ENCODE peak calls at places on chromosomes 6 and 20, in seven cellular contexts. W is tibial nerve; S is fibroblast of the aortic adventitia; V is CD4-positive, alpha-beta T cell; B is mammary epithelial cell; C is esophagus squamous epithelium; X is HFFc6. N is an unnamed sample.

GRCh38 chr20:34954905-34955231 is 738 bp downstream of the GSS start:
- DNase-seq in W (no peak), S (no peak), V (no peak), B (no peak), C (no peak), X (peak; percentile 25), N (no peak)

GRCh38 chr6:44342489-44342888 is at the start of gene SPATS1:
- DNase-seq in W (no peak), S (no peak), V (no peak), B (no peak), C (no peak), X (no peak), N (no peak)

GRCh38 chr6:152295346-152295745 is 341.8 kb downstream of the SYNE1 start:
- DNase-seq in W (peak; percentile 48), S (peak; percentile 99), V (no peak), B (peak; percentile 18), C (no peak), X (peak; percentile 73), N (no peak)

GRCh38 chr6:42764883-42765653 is 16.8 kb upstream of the BICRAL start:
- DNase-seq in W (no peak), S (peak; percentile 52), V (no peak), B (no peak), C (no peak), X (no peak), N (no peak)

GRCh38 chr6:52649521-52649920 is 21.4 kb upstream of the TMEM14A start:
- DNase-seq in W (no peak), S (peak; percentile 25), V (no peak), B (no peak), C (no peak), X (no peak), N (no peak)

GRCh38 chr6:167232355-167232754 is 58.8 kb upstream of the UNC93A start:
- DNase-seq in W (no peak), S (no peak), V (no peak), B (no peak), C (no peak), X (no peak), N (no peak)

GRCh38 chr6:130215526-130215925 is 7.2 kb downstream of the SAMD3 start:
- DNase-seq in W (no peak), S (no peak), V (no peak), B (no peak), C (no peak), X (no peak), N (no peak)

GRCh38 chr6:34459899-34460593 is 5.8 kb upstream of the PACSIN1 start:
- DNase-seq in W (peak; percentile 48), S (peak; percentile 63), V (peak; percentile 46), B (peak; percentile 49), C (no peak), X (no peak), N (no peak)

GRCh38 chr20:36647194-36648121 is 1.5 kb upstream of the SLA2 start:
- DNase-seq in W (no peak), S (no peak), V (no peak), B (no peak), C (no peak), X (no peak), N (no peak)

DNA sequence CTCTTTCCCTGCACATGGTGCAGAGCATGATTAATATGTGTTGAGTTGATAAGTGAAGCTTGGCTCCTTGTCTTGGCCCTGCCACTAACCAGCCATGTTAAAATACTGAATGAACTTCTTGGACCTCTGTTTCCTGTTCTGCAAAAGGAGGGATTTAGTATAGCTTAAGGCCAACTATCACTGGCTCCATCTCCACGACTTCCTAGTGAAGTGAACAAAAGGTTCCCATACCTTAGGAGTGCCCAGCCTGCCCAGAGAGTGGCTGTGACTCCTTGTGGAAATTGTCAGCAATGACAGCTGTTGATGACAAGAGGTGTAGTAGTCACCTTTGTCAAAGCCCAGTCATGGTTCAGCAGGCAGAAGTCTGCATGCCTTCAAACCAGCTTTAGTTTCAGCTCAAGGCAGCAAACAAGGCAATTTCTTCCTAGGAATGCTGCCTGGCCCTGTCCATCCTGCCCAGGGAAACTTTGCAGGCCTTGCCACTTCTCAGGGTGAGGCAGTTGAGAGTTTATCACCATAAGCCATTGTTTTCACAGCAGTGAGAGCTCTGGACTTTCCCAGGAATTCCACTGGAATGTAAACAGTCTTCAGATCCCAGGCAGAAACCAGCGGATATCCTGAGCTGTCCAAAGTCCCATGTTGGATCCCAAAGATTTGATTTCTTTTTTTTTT is 169.7 kb upstream of the TNFAIP3 start:
- DNase-seq in W (no peak), S (peak; percentile 94), V (no peak), B (peak; percentile 63), C (no peak), X (peak; percentile 33), N (no peak)
- TF ChIP-seq CTCF in W (no peak), S (no peak), V (no peak), B (no peak), C (no peak), X (peak; percentile 24), N (no peak)

DNA sequence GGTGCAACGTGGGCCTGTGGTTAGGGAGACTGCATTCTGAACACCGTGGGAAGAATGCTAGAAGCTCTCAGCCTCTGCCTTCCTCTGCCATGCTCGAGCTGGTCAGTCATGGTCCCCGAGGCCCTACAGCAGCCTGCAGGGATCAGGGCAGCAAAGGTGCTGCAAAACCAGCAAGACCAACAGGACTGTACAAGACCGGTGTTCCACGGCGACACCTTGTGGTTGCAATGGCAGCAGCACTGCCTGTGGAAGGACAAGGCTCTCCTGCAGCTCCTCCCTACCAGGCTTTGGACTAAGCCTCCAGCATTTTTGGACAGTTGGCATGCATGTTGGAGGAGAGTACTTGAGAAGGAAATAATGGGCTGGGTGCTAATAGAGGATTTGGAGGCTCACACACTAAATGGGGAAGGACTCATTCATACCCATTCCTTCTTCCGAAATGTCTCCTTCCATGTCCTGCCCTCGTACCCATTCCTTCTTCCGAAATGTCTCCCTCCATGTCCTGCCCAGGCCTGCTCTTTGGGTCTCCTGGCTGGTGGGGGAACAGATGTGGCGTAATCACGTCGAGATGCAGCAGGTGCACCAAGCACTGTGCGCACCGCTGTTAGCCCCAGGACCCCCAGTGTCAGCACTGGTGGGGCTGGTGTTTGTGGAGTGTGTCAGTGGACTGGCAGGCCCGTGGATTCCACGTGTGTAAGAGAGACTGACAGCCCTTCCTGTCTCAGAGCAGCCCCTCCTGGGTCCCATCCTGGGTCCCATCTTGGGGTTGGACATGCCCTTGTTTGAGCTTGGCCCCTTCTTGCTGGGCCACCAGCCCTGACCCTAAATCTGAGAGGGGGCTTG is 18.6 kb upstream of the MYT1 start:
- DNase-seq in W (no peak), S (no peak), V (no peak), B (no peak), C (no peak), X (no peak), N (peak; percentile 22)
- TF ChIP-seq CTCF in W (no peak), S (no peak), V (no peak), B (peak; percentile 9), C (no peak), X (peak; percentile 61), N (no peak)

DNA sequence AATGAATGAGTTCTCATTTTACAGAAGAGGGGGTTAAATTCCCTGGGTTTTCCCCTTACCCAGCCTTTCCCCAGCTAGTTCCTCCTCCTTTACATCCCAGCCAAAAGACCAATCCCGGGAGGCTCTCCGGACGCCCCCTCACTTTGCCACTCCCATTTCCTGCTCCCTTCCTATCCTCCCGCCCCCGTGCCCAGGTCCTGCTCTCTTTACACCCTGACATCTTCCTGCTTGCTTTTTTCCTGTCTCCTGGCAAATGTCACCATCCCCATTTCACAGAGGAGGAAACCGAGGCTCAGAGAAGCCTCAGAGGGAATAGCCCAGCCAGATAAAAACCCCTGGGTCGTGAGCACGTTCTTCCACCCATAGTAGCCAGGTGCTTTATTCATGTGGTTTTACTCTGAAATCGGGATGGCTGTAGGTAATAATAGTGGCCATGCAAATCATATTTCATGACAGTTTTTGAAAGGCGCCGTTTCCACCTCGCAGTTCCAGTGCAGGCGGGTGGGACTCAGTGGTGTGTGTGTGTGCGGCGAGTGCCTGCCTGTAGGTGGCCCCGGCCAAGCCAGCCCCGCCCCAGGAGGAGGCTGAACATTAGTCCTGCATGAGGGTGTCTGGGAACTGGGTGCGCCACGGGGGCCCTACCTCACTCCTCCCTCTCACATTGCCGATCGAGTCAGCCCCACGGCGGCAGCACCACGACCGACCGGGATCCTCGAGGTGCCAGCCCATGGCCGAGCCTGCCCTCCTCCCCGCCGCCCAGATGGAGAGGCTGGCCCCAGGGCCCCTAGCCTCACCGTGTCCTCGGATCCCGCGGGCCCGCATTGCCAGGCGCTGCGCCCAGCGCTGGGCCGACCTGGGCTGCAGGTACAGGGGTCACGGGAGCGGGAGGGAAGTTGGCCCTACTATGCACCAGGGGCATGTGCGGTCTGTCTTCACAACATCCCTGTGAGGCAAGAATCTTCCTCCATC is at the start of gene ARHGAP40:
- DNase-seq in W (no peak), S (no peak), V (no peak), B (peak; percentile 13), C (no peak), X (peak; percentile 11), N (no peak)
- TF ChIP-seq CTCF in W (no peak), S (peak; percentile 27), V (no peak), B (peak; percentile 21), C (peak; percentile 28), X (peak; percentile 56), N (no peak)

GRCh38 chr6:37170273-37171140 is 555 bp downstream of the PIM1 start:
- DNase-seq in W (no peak), S (no peak), V (peak; percentile 37), B (peak; percentile 38), C (no peak), X (peak; percentile 25), N (peak; percentile 72)
- TF ChIP-seq CTCF in W (no peak), S (peak; percentile 36), V (peak; percentile 17), B (no peak), C (peak; percentile 31), X (peak; percentile 68), N (peak; percentile 68)

GRCh38 chr6:169158182-169158573 is 95.5 kb downstream of the THBS2 start:
- DNase-seq in W (peak; percentile 49), S (peak; percentile 96), V (no peak), B (no peak), C (no peak), X (no peak), N (no peak)
- TF ChIP-seq CTCF in W (no peak), S (no peak), V (no peak), B (no peak), C (no peak), X (no peak), N (no peak)

N was measured in mesothelial cell of epicardium.